ENCODE peak calls at places on chromosomes 11 and 22, in six cellular contexts. L is HepG2, H is A549, R is upper lobe of left lung, B is K562, W is GM12878. K is an unnamed sample.

GRCh38 chr11:62336949-62337681 is at the start of gene ASRGL1:
- ATAC-seq in L (peak; percentile 80), H (peak; percentile 89), R (peak; percentile 91), B (peak; percentile 96), W (peak; percentile 97), K (peak; percentile 93)

GRCh38 chr22:27252282-27253049 is 549.1 kb downstream of the MN1 start:
- ATAC-seq in H (peak; percentile 95), L (no peak), W (no peak), R (no peak), B (no peak), K (peak; percentile 70)

GRCh38 chr11:125872138-125872491 is 15.4 kb upstream of the HYLS1 start:
- ATAC-seq in R (no peak), B (no peak), L (no peak), W (peak; percentile 33), H (no peak), K (no peak)

GRCh38 chr22:30314918-30315317 is 11.8 kb downstream of the TBC1D10A start:
- ATAC-seq in W (peak; percentile 67), R (no peak), H (no peak), B (no peak), L (no peak), K (no peak)

GRCh38 chr11:113546757-113547507 is 71.7 kb upstream of the DRD2 start:
- ATAC-seq in H (no peak), L (no peak), R (no peak), B (peak; percentile 53), W (no peak), K (no peak)

GRCh38 chr22:44166877-44167276 is 13.8 kb upstream of the PARVG start:
- ATAC-seq in H (no peak), R (no peak), B (no peak), W (no peak), L (no peak), K (no peak)

GRCh38 chr11:19422257-19422656 is 181.5 kb upstream of the E2F8 start:
- ATAC-seq in H (no peak), W (no peak), B (no peak), R (no peak), L (no peak), K (no peak)

GRCh38 chr11:1810761-1811160 is 24.0 kb upstream of the SYT8 start:
- ATAC-seq in H (no peak), L (no peak), W (no peak), B (no peak), R (peak; percentile 21), K (no peak)

GRCh38 chr22:35592418-35592967 is 24.6 kb downstream of the MB start:
- ATAC-seq in W (no peak), H (no peak), B (no peak), L (peak; percentile 77), R (peak; percentile 12), K (peak; percentile 20)

GRCh38 chr11:25432376-25432775 is 899.6 kb upstream of the ANO3 start:
- ATAC-seq in W (no peak), R (no peak), B (no peak), L (no peak), H (no peak), K (no peak)

GRCh38 chr11:120555433-120555773 is 43.9 kb downstream of the GRIK4 start:
- ATAC-seq in W (no peak), R (no peak), B (no peak), L (no peak), H (no peak), K (no peak)

GRCh38 chr11:65243773-65244172 is 18.0 kb upstream of the POLA2 start:
- ATAC-seq in H (peak; percentile 21), B (no peak), L (no peak), W (no peak), R (no peak), K (no peak)

GRCh38 chr11:44366741-44367140 is 56.8 kb upstream of the ALX4 start:
- ATAC-seq in R (no peak), B (peak; percentile 41), L (no peak), H (no peak), W (no peak), K (no peak)

GRCh38 chr22:43882122-43882767 is 9.6 kb downstream of the PNPLA5 start:
- ATAC-seq in L (no peak), B (no peak), W (no peak), H (no peak), R (no peak), K (no peak)

GRCh38 chr11:64675417-64676252 is 47.4 kb downstream of the NRXN2 start:
- ATAC-seq in W (peak; percentile 76), L (peak; percentile 48), B (no peak), H (peak; percentile 84), R (peak; percentile 39), K (peak; percentile 92)

GRCh38 chr22:43152001-43152354 is 619 bp downstream of the TSPO start:
- ATAC-seq in B (peak; percentile 61), W (peak; percentile 34), L (no peak), R (no peak), H (no peak), K (no peak)

GRCh38 chr11:19315511-19315910 is 74.8 kb upstream of the E2F8 start:
- ATAC-seq in H (no peak), R (no peak), W (no peak), B (no peak), L (no peak), K (no peak)

GRCh38 chr11:35047179-35047578 is 91.8 kb upstream of the CD44 start:
- ATAC-seq in R (no peak), W (no peak), H (no peak), L (no peak), B (no peak), K (no peak)
- H3K27ac ChIP-seq in R (no peak overlapping the region), W (no peak overlapping the region), H (no peak overlapping the region), L (no peak overlapping the region), B (no peak overlapping the region), K (no peak overlapping the region)

GRCh38 chr11:103636232-103636631 is 400.2 kb upstream of the DDI1 start:
- ATAC-seq in R (no peak), W (no peak), B (no peak), L (no peak), H (no peak), K (no peak)

GRCh38 chr11:103633037-103633788 is 403.2 kb upstream of the DDI1 start:
- ATAC-seq in H (no peak), B (no peak), L (no peak), R (no peak), W (no peak), K (no peak)

GRCh38 chr11:103631841-103632240 is 404.6 kb upstream of the DDI1 start:
- ATAC-seq in L (no peak), W (no peak), R (no peak), B (no peak), H (no peak), K (no peak)

GRCh38 chr11:103633819-103634590 is 402.4 kb upstream of the DDI1 start:
- ATAC-seq in L (no peak), H (no peak), B (no peak), R (no peak), W (no peak), K (no peak)

DNA sequence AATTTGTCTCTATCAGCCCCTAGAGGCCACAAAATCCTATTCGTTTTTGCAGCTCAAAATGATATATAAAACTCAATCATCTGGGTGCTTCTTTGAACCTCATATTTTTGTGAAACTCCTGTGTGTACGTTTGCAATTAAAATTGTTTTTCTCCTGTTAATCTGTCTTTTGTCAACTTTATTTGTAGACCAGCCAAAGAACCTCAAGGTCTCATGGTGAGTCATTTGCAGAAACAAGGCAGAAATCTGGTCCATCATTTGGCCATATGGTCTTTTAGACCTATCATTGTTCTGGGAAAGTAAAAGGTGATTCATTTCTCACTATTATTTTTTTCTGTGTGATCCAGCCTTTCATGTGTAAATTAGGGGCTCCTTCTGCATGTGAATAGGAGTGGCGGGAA is 399.2 kb upstream of the DDI1 start:
- ATAC-seq in R (no peak), B (no peak), W (no peak), H (no peak), L (no peak), K (no peak)
- TF ChIP-seq CTCF in R (no peak), B (no peak), W (no peak), H (no peak), L (no peak), K (no peak)

GRCh38 chr11:10932976-10933375 is 75.1 kb upstream of the ZBED5 start:
- ATAC-seq in H (no peak), L (no peak), B (no peak), R (no peak), W (no peak), K (no peak)

GRCh38 chr11:10931761-10932700 is 74.2 kb upstream of the ZBED5 start:
- ATAC-seq in H (peak; percentile 23), L (peak; percentile 8), B (no peak), R (peak; percentile 68), W (no peak), K (no peak)

GRCh38 chr11:10930224-10930960 is 72.5 kb upstream of the ZBED5 start:
- ATAC-seq in B (no peak), L (peak; percentile 24), W (peak; percentile 11), H (no peak), R (no peak), K (peak; percentile 9)

GRCh38 chr11:10933455-10934292 is 75.8 kb upstream of the ZBED5 start:
- ATAC-seq in R (peak; percentile 96), L (peak; percentile 91), B (peak; percentile 97), W (peak; percentile 94), H (peak; percentile 75), K (peak; percentile 83)

GRCh38 chr11:10930961-10931760 is 73.3 kb upstream of the ZBED5 start:
- ATAC-seq in H (peak; percentile 70), B (peak; percentile 50), L (peak; percentile 77), R (peak; percentile 74), W (peak; percentile 54), K (peak; percentile 83)
- TF ChIP-seq EP300 in H (no peak), B (no peak), L (no peak), R (no peak), W (no peak), K (no peak)

GRCh38 chr11:66467756-66468155 is 1.1 kb downstream of the PELI3 start:
- ATAC-seq in R (peak; percentile 25), W (no peak), B (no peak), H (no peak), L (peak; percentile 59), K (no peak)

GRCh38 chr11:66467034-66467659 is 442 bp downstream of the PELI3 start:
- ATAC-seq in W (peak; percentile 39), L (peak; percentile 70), R (no peak), H (peak; percentile 77), B (peak; percentile 67), K (peak; percentile 65)

GRCh38 chr11:66466225-66467033 is at the start of gene PELI3:
- ATAC-seq in B (peak; percentile 99), W (peak; percentile 96), H (peak; percentile 86), R (peak; percentile 98), L (peak; percentile 86), K (peak; percentile 95)

GRCh38 chr11:66464916-66465315 is 1.8 kb upstream of the PELI3 start:
- ATAC-seq in H (no peak), W (no peak), B (no peak), R (no peak), L (no peak), K (no peak)

DNA sequence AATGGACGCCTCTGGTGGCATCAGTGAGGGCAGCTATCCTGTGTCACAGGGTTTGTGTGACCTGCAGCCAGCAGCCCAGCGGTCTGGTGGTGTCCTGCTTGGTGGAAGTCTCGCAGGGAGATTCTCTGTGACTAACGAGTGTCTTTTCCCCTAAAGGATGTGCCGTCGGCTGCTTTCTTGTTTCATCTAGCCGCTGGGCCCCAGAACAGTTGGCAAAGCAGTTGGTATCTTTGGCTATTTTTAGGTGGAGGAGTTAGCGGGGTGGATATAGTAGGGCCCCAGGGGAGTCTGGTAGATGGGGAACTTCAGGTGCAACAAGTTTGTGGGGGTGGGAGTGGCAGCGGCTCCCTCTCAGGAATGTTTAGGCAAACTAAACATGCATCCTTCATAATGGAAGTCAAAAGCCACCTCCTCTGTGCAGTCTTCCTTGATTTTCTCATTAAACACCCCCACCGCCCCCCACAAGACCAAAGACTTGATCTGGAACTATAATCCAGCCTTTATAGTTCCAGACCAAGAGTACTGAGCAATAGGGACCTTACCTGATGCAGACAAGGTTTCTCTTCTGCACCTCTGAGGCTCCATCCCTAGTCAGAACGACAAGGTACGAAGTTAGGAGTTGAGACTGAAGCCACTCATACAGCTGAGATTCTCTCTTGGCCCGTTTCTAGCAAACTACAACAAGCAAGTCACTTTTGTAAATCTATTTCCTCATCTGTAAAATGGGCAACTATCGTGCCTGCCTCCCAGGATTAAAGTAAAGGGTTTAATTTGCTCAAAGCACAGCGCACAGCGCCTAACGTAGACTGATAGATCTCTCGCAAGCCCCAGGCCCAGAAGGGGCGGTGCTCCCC is 1.1 kb upstream of the PELI3 start:
- ATAC-seq in W (peak; percentile 15), R (no peak), H (no peak), B (no peak), L (peak; percentile 19), K (no peak)
- H3K27ac ChIP-seq in W (no peak overlapping the region), R (peak overlapping the region; percentile 74), H (peak overlapping the region; percentile 95), B (no peak overlapping the region), L (no peak overlapping the region), K (no peak overlapping the region)

K was measured in gastroesophageal sphincter.